ENCODE peak calls at places on chromosomes 13 and 19, in ten cellular contexts. E, Y, M, L, A, P, B, W, Z and T are unnamed samples.
A peak's percentile ranks its signal among the peaks of the same experiment; 100 is the strongest.

GRCh38 chr19:44846455-44847143 is 502 bp downstream of the NECTIN2 start:
- DNase-seq in A (no peak), E (no peak), B (no peak), L (peak; percentile 10), W (no peak), Z (no peak), Y (no peak), M (no peak), P (peak; percentile 58), T (peak; percentile 74)

GRCh38 chr19:8593931-8594330 is 16.6 kb downstream of the ADAMTS10 start:
- DNase-seq in B (no peak), W (no peak), E (no peak), P (no peak), Y (no peak), L (no peak), A (no peak), M (no peak), Z (no peak), T (no peak)

GRCh38 chr13:48281556-48281955 is 22.0 kb upstream of the RB1 start:
- DNase-seq in B (no peak), M (no peak), Z (no peak), A (no peak), Y (no peak), P (peak; percentile 3), L (no peak), E (no peak), W (no peak), T (no peak)

GRCh38 chr13:91351123-91351522 is 3.6 kb downstream of the MIR17HG start:
- DNase-seq in P (no peak), W (no peak), Z (no peak), L (no peak), E (no peak), B (no peak), A (no peak), M (no peak), Y (no peak), T (no peak)

GRCh38 chr19:9148687-9149086 is 8.5 kb downstream of the ZNF317 start:
- DNase-seq in Y (no peak), P (no peak), A (no peak), Z (no peak), B (no peak), M (no peak), E (no peak), W (no peak), L (no peak), T (no peak)

GRCh38 chr19:27777726-27778125 is 1435.2 kb downstream of the UQCRFS1 start:
- DNase-seq in L (no peak), B (no peak), P (no peak), A (no peak), Y (no peak), E (no peak), M (no peak), W (no peak), Z (no peak), T (no peak)

GRCh38 chr13:49667773-49668172 is 23.5 kb downstream of the EBPL start:
- DNase-seq in P (peak; percentile 11), E (no peak), B (no peak), A (no peak), L (no peak), M (no peak), W (no peak), Y (no peak), Z (peak; percentile 44), T (no peak)

GRCh38 chr19:42253245-42254082 is 1.5 kb downstream of the ERF start:
- DNase-seq in A (peak; percentile 62), B (no peak), Y (peak; percentile 57), Z (peak; percentile 26), P (peak; percentile 87), M (peak; percentile 88), E (peak; percentile 5), L (peak; percentile 75), W (peak; percentile 51), T (peak; percentile 62)

GRCh38 chr13:113813749-113814434 is 50.0 kb downstream of the GAS6 start:
- DNase-seq in A (no peak), L (no peak), B (no peak), E (no peak), Z (no peak), Y (no peak), W (no peak), P (no peak), M (no peak), T (no peak)

GRCh38 chr13:94188173-94188869 is 291.2 kb downstream of the DCT start:
- DNase-seq in E (no peak), P (peak; percentile 27), L (no peak), Y (no peak), M (no peak), W (no peak), Z (no peak), B (no peak), A (no peak), T (no peak)

GRCh38 chr13:48344264-48344663 is 40.7 kb downstream of the RB1 start:
- DNase-seq in P (no peak), W (no peak), L (peak; percentile 7), Y (no peak), B (no peak), E (no peak), M (no peak), A (no peak), Z (no peak), T (no peak)

GRCh38 chr19:38139122-38139521 is 84.9 kb downstream of the DPF1 start:
- DNase-seq in B (no peak), Z (no peak), L (no peak), W (no peak), P (peak; percentile 39), Y (no peak), A (no peak), M (no peak), E (no peak), T (no peak)

GRCh38 chr19:34555447-34555846 is 73.9 kb downstream of the WTIP start:
- DNase-seq in W (no peak), L (no peak), E (peak; percentile 0), Z (no peak), A (no peak), Y (no peak), B (no peak), P (peak; percentile 13), M (no peak), T (no peak)

GRCh38 chr13:101346161-101346560 is 70.1 kb downstream of the NALCN start:
- DNase-seq in Z (peak; percentile 22), L (no peak), B (no peak), Y (no peak), E (no peak), P (no peak), M (no peak), A (no peak), W (no peak), T (no peak)

GRCh38 chr19:2148482-2149135 is 2.8 kb downstream of the AP3D1 start:
- DNase-seq in Y (no peak), W (no peak), Z (no peak), M (no peak), P (no peak), E (no peak), B (no peak), L (peak; percentile 63), A (peak; percentile 26), T (no peak)

GRCh38 chr13:74442751-74443150 is 308.5 kb upstream of the KLF12 start:
- DNase-seq in B (no peak), Z (no peak), L (no peak), E (no peak), P (no peak), M (no peak), A (no peak), Y (no peak), W (no peak), T (no peak)

GRCh38 chr13:91544723-91545122 is 146.3 kb downstream of the GPC5 start:
- DNase-seq in B (no peak), M (no peak), E (no peak), W (no peak), A (no peak), Z (no peak), L (no peak), P (peak; percentile 3), Y (no peak), T (no peak)

GRCh38 chr19:15107056-15108010 is at the start of gene SYDE1:
- DNase-seq in Y (no peak), P (no peak), L (peak; percentile 62), B (peak; percentile 36), E (no peak), W (peak; percentile 30), Z (peak; percentile 55), A (no peak), M (no peak), T (no peak)

GRCh38 chr13:114079601-114080536 is 52.6 kb downstream of the RASA3 start:
- DNase-seq in A (no peak), P (no peak), M (peak; percentile 76), Y (no peak), W (no peak), E (no peak), Z (no peak), L (no peak), B (no peak), T (peak; percentile 19)